ENCODE peak calls at places on chromosome 7, in five cellular contexts. One of them, this sample, is unnamed.

GRCh38 chr7:141674201-141674671 is 27.7 kb downstream of the DENND11 start:
- DNase-seq in epithelial cell of esophagus: peak; percentile 92
- DNase-seq in fibroblast of mammary gland: no peak
- DNase-seq in transverse colon: no peak
- DNase-seq in breast epithelium: no peak
- DNase-seq in this sample: peak; percentile 81

GRCh38 chr7:92831716-92832622 is 4.4 kb downstream of the CDK6 start:
- DNase-seq in epithelial cell of esophagus: peak; percentile 85
- DNase-seq in fibroblast of mammary gland: peak; percentile 96
- DNase-seq in transverse colon: peak; percentile 21
- DNase-seq in breast epithelium: no peak
- DNase-seq in this sample: peak; percentile 94

GRCh38 chr7:43071604-43072003 is 40.8 kb upstream of the HECW1 start:
- DNase-seq in epithelial cell of esophagus: peak; percentile 9
- DNase-seq in fibroblast of mammary gland: peak; percentile 11
- DNase-seq in transverse colon: no peak
- DNase-seq in breast epithelium: no peak
- DNase-seq in this sample: no peak

GRCh38 chr7:55093674-55094073 is 74.9 kb downstream of the EGFR start:
- DNase-seq in epithelial cell of esophagus: no peak
- DNase-seq in fibroblast of mammary gland: no peak
- DNase-seq in transverse colon: no peak
- DNase-seq in breast epithelium: no peak
- DNase-seq in this sample: no peak

GRCh38 chr7:85669139-85669692 is 482.4 kb upstream of the SEMA3D start:
- DNase-seq in epithelial cell of esophagus: no peak
- DNase-seq in fibroblast of mammary gland: no peak
- DNase-seq in transverse colon: no peak
- DNase-seq in breast epithelium: no peak
- DNase-seq in this sample: no peak

GRCh38 chr7:4136501-4137110 is 545.5 kb upstream of the FOXK1 start:
- DNase-seq in epithelial cell of esophagus: no peak
- DNase-seq in fibroblast of mammary gland: no peak
- DNase-seq in transverse colon: no peak
- DNase-seq in breast epithelium: no peak
- DNase-seq in this sample: no peak

GRCh38 chr7:23852135-23852534 is 142.1 kb downstream of the STK31 start:
- DNase-seq in epithelial cell of esophagus: no peak
- DNase-seq in fibroblast of mammary gland: no peak
- DNase-seq in transverse colon: no peak
- DNase-seq in breast epithelium: no peak
- DNase-seq in this sample: peak; percentile 18

GRCh38 chr7:90944021-90944420 is 320.2 kb upstream of the FZD1 start:
- DNase-seq in epithelial cell of esophagus: no peak
- DNase-seq in fibroblast of mammary gland: peak; percentile 52
- DNase-seq in transverse colon: no peak
- DNase-seq in breast epithelium: no peak
- DNase-seq in this sample: peak; percentile 39

GRCh38 chr7:129986600-129986999 is 33.8 kb upstream of the UBE2H start:
- DNase-seq in epithelial cell of esophagus: no peak
- DNase-seq in fibroblast of mammary gland: no peak
- DNase-seq in transverse colon: no peak
- DNase-seq in breast epithelium: no peak
- DNase-seq in this sample: no peak

GRCh38 chr7:8714791-8715190 is 281.4 kb downstream of the NXPH1 start:
- DNase-seq in epithelial cell of esophagus: no peak
- DNase-seq in fibroblast of mammary gland: no peak
- DNase-seq in transverse colon: no peak
- DNase-seq in breast epithelium: no peak
- DNase-seq in this sample: no peak

GRCh38 chr7:37089972-37090371 is 358.7 kb downstream of the ELMO1 start:
- DNase-seq in epithelial cell of esophagus: peak; percentile 57
- DNase-seq in fibroblast of mammary gland: peak; percentile 14
- DNase-seq in transverse colon: no peak
- DNase-seq in breast epithelium: no peak
- DNase-seq in this sample: no peak

GRCh38 chr7:13904689-13905088 is 84.8 kb downstream of the ETV1 start:
- DNase-seq in epithelial cell of esophagus: no peak
- DNase-seq in fibroblast of mammary gland: peak; percentile 49
- DNase-seq in transverse colon: no peak
- DNase-seq in breast epithelium: no peak
- DNase-seq in this sample: peak; percentile 95

GRCh38 chr7:107999814-108000560 is 3.0 kb downstream of the LAMB1 start:
- DNase-seq in epithelial cell of esophagus: no peak
- DNase-seq in fibroblast of mammary gland: peak; percentile 49
- DNase-seq in transverse colon: no peak
- DNase-seq in breast epithelium: no peak
- DNase-seq in this sample: peak; percentile 84

GRCh38 chr7:143131777-143132176 is at the start of gene PIP:
- DNase-seq in epithelial cell of esophagus: no peak
- DNase-seq in fibroblast of mammary gland: peak; percentile 26
- DNase-seq in transverse colon: no peak
- DNase-seq in breast epithelium: no peak
- DNase-seq in this sample: no peak

GRCh38 chr7:143130541-143130940 is 1.3 kb upstream of the PIP start:
- DNase-seq in epithelial cell of esophagus: no peak
- DNase-seq in fibroblast of mammary gland: no peak
- DNase-seq in transverse colon: no peak
- DNase-seq in breast epithelium: no peak
- DNase-seq in this sample: no peak

GRCh38 chr7:143126146-143126545 is 5.7 kb upstream of the PIP start:
- DNase-seq in epithelial cell of esophagus: peak; percentile 68
- DNase-seq in fibroblast of mammary gland: peak; percentile 87
- DNase-seq in transverse colon: no peak
- DNase-seq in breast epithelium: no peak
- DNase-seq in this sample: no peak

GRCh38 chr7:143129477-143129876 is 2.4 kb upstream of the PIP start:
- DNase-seq in epithelial cell of esophagus: no peak
- DNase-seq in fibroblast of mammary gland: no peak
- DNase-seq in transverse colon: no peak
- DNase-seq in breast epithelium: no peak
- DNase-seq in this sample: no peak

DNA sequence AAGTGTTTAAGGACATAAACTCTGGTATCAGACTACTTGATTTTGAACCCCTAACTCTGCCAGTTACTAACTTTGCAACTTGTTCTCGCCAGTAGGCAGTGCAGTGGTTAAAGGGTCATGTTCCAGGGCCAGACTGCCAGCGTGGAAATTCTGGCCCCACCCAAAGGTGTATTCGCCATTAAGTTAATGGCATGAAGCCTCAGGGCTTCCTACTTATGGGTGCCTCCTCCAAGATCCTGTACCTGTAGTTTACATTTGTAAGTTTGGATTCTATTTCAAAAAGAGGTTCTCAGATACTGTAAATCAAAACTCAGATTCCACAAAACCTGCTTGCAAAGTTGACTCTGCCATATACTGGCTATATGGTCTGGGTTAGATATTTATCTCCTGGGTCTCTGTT is 2.8 kb upstream of the PIP start:
- DNase-seq in epithelial cell of esophagus: no peak
- DNase-seq in fibroblast of mammary gland: no peak
- DNase-seq in transverse colon: no peak
- DNase-seq in breast epithelium: no peak
- DNase-seq in this sample: no peak
- TF ChIP-seq CTCF in epithelial cell of esophagus: no peak
- TF ChIP-seq CTCF in fibroblast of mammary gland: no peak
- TF ChIP-seq CTCF in transverse colon: no peak
- TF ChIP-seq CTCF in breast epithelium: no peak
- TF ChIP-seq CTCF in this sample: no peak

GRCh38 chr7:122305475-122306319 is 1.1 kb upstream of the FEZF1 start:
- DNase-seq in epithelial cell of esophagus: no peak
- DNase-seq in fibroblast of mammary gland: no peak
- DNase-seq in transverse colon: no peak
- DNase-seq in breast epithelium: no peak
- DNase-seq in this sample: no peak
- H3K4me3 ChIP-seq in epithelial cell of esophagus: no peak overlapping the region
- H3K4me3 ChIP-seq in fibroblast of mammary gland: no peak overlapping the region
- H3K4me3 ChIP-seq in transverse colon: peak overlapping the region; percentile 43
- H3K4me3 ChIP-seq in breast epithelium: peak overlapping the region; percentile 26
- H3K4me3 ChIP-seq in this sample: no peak overlapping the region

GRCh38 chr7:68421712-68422111 is 1176.6 kb upstream of the AUTS2 start:
- DNase-seq in epithelial cell of esophagus: no peak
- DNase-seq in fibroblast of mammary gland: no peak
- DNase-seq in transverse colon: no peak
- DNase-seq in breast epithelium: no peak
- DNase-seq in this sample: no peak
- TF ChIP-seq CTCF in epithelial cell of esophagus: no peak
- TF ChIP-seq CTCF in fibroblast of mammary gland: no peak
- TF ChIP-seq CTCF in transverse colon: no peak
- TF ChIP-seq CTCF in breast epithelium: no peak
- TF ChIP-seq CTCF in this sample: no peak

GRCh38 chr7:100967292-100967863 is 2.0 kb upstream of the MUC12 start:
- DNase-seq in epithelial cell of esophagus: no peak
- DNase-seq in fibroblast of mammary gland: no peak
- DNase-seq in transverse colon: peak; percentile 47
- DNase-seq in breast epithelium: no peak
- DNase-seq in this sample: no peak
- H3K4me3 ChIP-seq in epithelial cell of esophagus: no peak overlapping the region
- H3K4me3 ChIP-seq in fibroblast of mammary gland: no peak overlapping the region
- H3K4me3 ChIP-seq in transverse colon: peak overlapping the region; percentile 44
- H3K4me3 ChIP-seq in breast epithelium: no peak overlapping the region
- H3K4me3 ChIP-seq in this sample: no peak overlapping the region

GRCh38 chr7:26567263-26567662 is 275.6 kb downstream of the SNX10 start:
- DNase-seq in epithelial cell of esophagus: no peak
- DNase-seq in fibroblast of mammary gland: no peak
- DNase-seq in transverse colon: no peak
- DNase-seq in breast epithelium: no peak
- DNase-seq in this sample: no peak

GRCh38 chr7:26560857-26561256 is 269.2 kb downstream of the SNX10 start:
- DNase-seq in epithelial cell of esophagus: no peak
- DNase-seq in fibroblast of mammary gland: no peak
- DNase-seq in transverse colon: no peak
- DNase-seq in breast epithelium: no peak
- DNase-seq in this sample: no peak

GRCh38 chr7:26562841-26563240 is 271.2 kb downstream of the SNX10 start:
- DNase-seq in epithelial cell of esophagus: no peak
- DNase-seq in fibroblast of mammary gland: no peak
- DNase-seq in transverse colon: no peak
- DNase-seq in breast epithelium: no peak
- DNase-seq in this sample: no peak
- TF ChIP-seq CTCF in epithelial cell of esophagus: no peak
- TF ChIP-seq CTCF in fibroblast of mammary gland: no peak
- TF ChIP-seq CTCF in transverse colon: no peak
- TF ChIP-seq CTCF in breast epithelium: no peak
- TF ChIP-seq CTCF in this sample: no peak

GRCh38 chr7:130993671-130994365 is 259.8 kb upstream of the KLF14 start:
- DNase-seq in epithelial cell of esophagus: no peak
- DNase-seq in fibroblast of mammary gland: no peak
- DNase-seq in transverse colon: no peak
- DNase-seq in breast epithelium: no peak
- DNase-seq in this sample: no peak
- H3K4me3 ChIP-seq in epithelial cell of esophagus: no peak overlapping the region
- H3K4me3 ChIP-seq in fibroblast of mammary gland: no peak overlapping the region
- H3K4me3 ChIP-seq in transverse colon: no peak overlapping the region
- H3K4me3 ChIP-seq in breast epithelium: no peak overlapping the region
- H3K4me3 ChIP-seq in this sample: no peak overlapping the region

This sample was measured in astrocyte.